ENCODE peak calls at places on chromosomes 11 and 22, in five cellular contexts. K is tibial nerve; D is GM13976; Q is fibroblast of villous mesenchyme; J is stimulated activated CD4-positive, alpha-beta T cell treated with anti-CD3 and anti-CD28 coated beads, TNF-alpha, amount 100 ng/mL, for 48 hours. W is an unnamed sample.

GRCh38 chr11:75334402-75334891 is 17.0 kb downstream of the ARRB1 start:
- DNase-seq in K (no peak), D (no peak), Q (no peak), J (no peak), W (no peak)

GRCh38 chr22:19819911-19820879 is 34.5 kb downstream of the GNB1L start:
- DNase-seq in K (no peak), D (no peak), Q (no peak), J (no peak), W (no peak)

GRCh38 chr22:43013355-43014061 is 1.4 kb downstream of the PACSIN2 start:
- DNase-seq in K (no peak), D (no peak), Q (peak; percentile 58), J (no peak), W (no peak)

GRCh38 chr11:2535673-2536439 is 91.0 kb downstream of the KCNQ1 start:
- DNase-seq in K (no peak), D (no peak), Q (peak; percentile 5), J (no peak), W (no peak)

GRCh38 chr11:76677010-76677771 is 6.6 kb upstream of the LRRC32 start:
- DNase-seq in K (no peak), D (no peak), Q (no peak), J (no peak), W (no peak)

GRCh38 chr11:80414766-80415165 is 973.9 kb upstream of the TENM4 start:
- DNase-seq in K (no peak), D (no peak), Q (no peak), J (no peak), W (no peak)

GRCh38 chr22:42949159-42949558 is 65.8 kb downstream of the PACSIN2 start:
- DNase-seq in K (no peak), D (no peak), Q (peak; percentile 54), J (no peak), W (no peak)

GRCh38 chr11:72787262-72788104 is 6.4 kb downstream of the STARD10 start:
- DNase-seq in K (no peak), D (peak; percentile 81), Q (no peak), J (no peak), W (peak; percentile 76)

GRCh38 chr11:16788141-16789060 is 50.0 kb downstream of the C11orf58 start:
- DNase-seq in K (peak; percentile 66), D (peak; percentile 82), Q (peak; percentile 68), J (peak; percentile 44), W (peak; percentile 66)

GRCh38 chr11:7571640-7572000 is 57.8 kb downstream of the PPFIBP2 start:
- DNase-seq in K (peak; percentile 83), D (peak; percentile 36), Q (peak; percentile 75), J (no peak), W (peak; percentile 23)

GRCh38 chr11:27558401-27558800 is 51.8 kb upstream of the LIN7C start:
- DNase-seq in K (no peak), D (no peak), Q (no peak), J (no peak), W (no peak)

GRCh38 chr11:116172156-116172555 is 600.6 kb downstream of the BUD13 start:
- DNase-seq in K (no peak), D (no peak), Q (no peak), J (no peak), W (no peak)

GRCh38 chr11:74418509-74418895 is 20.3 kb upstream of the PGM2L1 start:
- DNase-seq in K (no peak), D (no peak), Q (peak; percentile 66), J (no peak), W (peak; percentile 3)

GRCh38 chr11:61971177-61972111 is 4.0 kb upstream of the FTH1 start:
- DNase-seq in K (peak; percentile 98), D (peak; percentile 74), Q (peak; percentile 100), J (no peak), W (peak; percentile 97)

GRCh38 chr11:67119577-67120391 is 721 bp downstream of the KDM2A start:
- DNase-seq in K (peak; percentile 36), D (peak; percentile 55), Q (peak; percentile 21), J (no peak), W (no peak)

GRCh38 chr11:63870351-63871197 is 31.7 kb downstream of the MARK2 start:
- DNase-seq in K (no peak), D (no peak), Q (no peak), J (no peak), W (peak; percentile 25)

GRCh38 chr11:66181632-66182345 is 86.7 kb upstream of the RAB1B start:
- DNase-seq in K (no peak), D (no peak), Q (no peak), J (no peak), W (no peak)

GRCh38 chr22:42343551-42344081 is 73.2 kb upstream of the TCF20 start:
- DNase-seq in K (no peak), D (peak; percentile 71), Q (no peak), J (no peak), W (no peak)

GRCh38 chr11:47477323-47477722 is 28.4 kb upstream of the RAPSN start:
- DNase-seq in K (no peak), D (no peak), Q (no peak), J (no peak), W (peak; percentile 50)

GRCh38 chr11:111846640-111847039 is 24.7 kb downstream of the ALG9 start:
- DNase-seq in K (no peak), D (no peak), Q (peak; percentile 75), J (no peak), W (peak; percentile 2)

GRCh38 chr22:46770726-46771125 is 8.3 kb downstream of the TBC1D22A start:
- DNase-seq in K (peak; percentile 30), D (no peak), Q (no peak), J (no peak), W (peak; percentile 42)

GRCh38 chr11:123753110-123753509 is 1.2 kb downstream of the OR6X1 start:
- DNase-seq in K (no peak), D (no peak), Q (no peak), J (no peak), W (no peak)

GRCh38 chr11:76656571-76657081 is 13.9 kb downstream of the LRRC32 start:
- DNase-seq in K (no peak), D (peak; percentile 36), Q (no peak), J (no peak), W (no peak)